ENCODE peak calls at places on chromosomes 3 and 15, in five cellular contexts. One of them, this sample, is unnamed.

GRCh38 chr3:58572013-58572633 is 5.1 kb downstream of the FAM107A start:
- DNase-seq in foreskin fibroblast: no peak
- DNase-seq in occipital lobe: no peak
- DNase-seq in head of caudate nucleus: no peak
- DNase-seq in GM20000: no peak
- DNase-seq in this sample: no peak

GRCh38 chr3:170697803-170698350 is 112.0 kb upstream of the SLC7A14 start:
- DNase-seq in occipital lobe: no peak
- DNase-seq in GM20000: no peak
- DNase-seq in foreskin fibroblast: no peak
- DNase-seq in head of caudate nucleus: no peak
- DNase-seq in this sample: no peak

GRCh38 chr3:150264560-150264959 is 143.5 kb upstream of the TSC22D2 start:
- DNase-seq in foreskin fibroblast: no peak
- DNase-seq in head of caudate nucleus: no peak
- DNase-seq in occipital lobe: no peak
- DNase-seq in GM20000: no peak
- DNase-seq in this sample: no peak

GRCh38 chr3:140500473-140500872 is 177.4 kb upstream of the TRIM42 start:
- DNase-seq in occipital lobe: no peak
- DNase-seq in head of caudate nucleus: no peak
- DNase-seq in GM20000: no peak
- DNase-seq in foreskin fibroblast: no peak
- DNase-seq in this sample: no peak

GRCh38 chr3:134709563-134710312 is 58.9 kb upstream of the KY start:
- DNase-seq in GM20000: no peak
- DNase-seq in foreskin fibroblast: no peak
- DNase-seq in head of caudate nucleus: no peak
- DNase-seq in occipital lobe: no peak
- DNase-seq in this sample: no peak

GRCh38 chr3:131688370-131688769 is 185.6 kb upstream of the MRPL3 start:
- DNase-seq in occipital lobe: no peak
- DNase-seq in GM20000: no peak
- DNase-seq in foreskin fibroblast: no peak
- DNase-seq in head of caudate nucleus: no peak
- DNase-seq in this sample: no peak

GRCh38 chr15:34049096-34049495 is 10.1 kb upstream of the AVEN start:
- DNase-seq in head of caudate nucleus: no peak
- DNase-seq in GM20000: no peak
- DNase-seq in foreskin fibroblast: peak
- DNase-seq in occipital lobe: no peak
- DNase-seq in this sample: peak

GRCh38 chr15:96410175-96411055 is 79.9 kb downstream of the NR2F2 start:
- DNase-seq in foreskin fibroblast: no peak
- DNase-seq in occipital lobe: no peak
- DNase-seq in head of caudate nucleus: no peak
- DNase-seq in GM20000: no peak
- DNase-seq in this sample: no peak

GRCh38 chr3:42732196-42732828 is 29.7 kb upstream of the HHATL start:
- DNase-seq in foreskin fibroblast: no peak
- DNase-seq in occipital lobe: peak
- DNase-seq in head of caudate nucleus: peak
- DNase-seq in GM20000: no peak
- DNase-seq in this sample: no peak

GRCh38 chr15:92787116-92787515 is 113.0 kb upstream of the CHD2 start:
- DNase-seq in head of caudate nucleus: no peak
- DNase-seq in GM20000: no peak
- DNase-seq in occipital lobe: no peak
- DNase-seq in foreskin fibroblast: no peak
- DNase-seq in this sample: no peak

This sample was measured in fibroblast of pulmonary artery.